ENCODE peak calls at places on chromosomes 16 and 17, in five cellular contexts. X is K562, W is GM12878, U is SK-N-SH, H is HCT116. Z is an unnamed sample.
A peak's percentile ranks its signal among the peaks of the same experiment; 100 is the strongest.

GRCh38 chr17:75679706-75680201 is 12.6 kb downstream of the SAP30BP start:
- DNase-seq in H (no peak), X (no peak), U (no peak), W (no peak), Z (no peak)

GRCh38 chr17:15945493-15946209 is 721 bp downstream of the ADORA2B start:
- DNase-seq in W (no peak), H (no peak), X (peak; percentile 65), U (peak; percentile 62), Z (no peak)

GRCh38 chr17:2980211-2980903 is 83.0 kb downstream of the OR1D5 start:
- DNase-seq in X (no peak), U (no peak), H (no peak), W (no peak), Z (no peak)

GRCh38 chr17:6596511-6596910 is 40.2 kb upstream of the PITPNM3 start:
- DNase-seq in X (no peak), U (no peak), W (no peak), H (no peak), Z (no peak)

GRCh38 chr17:69406906-69407305 is 7.6 kb upstream of the MAP2K6 start:
- DNase-seq in X (no peak), U (no peak), W (no peak), H (no peak), Z (no peak)

GRCh38 chr17:53971361-53971760 is 148.6 kb downstream of the KIF2B start:
- DNase-seq in W (no peak), H (no peak), U (no peak), X (no peak), Z (no peak)

GRCh38 chr16:88535181-88535856 is 34.9 kb upstream of the ZC3H18 start:
- DNase-seq in U (no peak), H (no peak), X (no peak), W (no peak), Z (no peak)

GRCh38 chr16:63467513-63467912 is 1431.3 kb upstream of the CDH8 start:
- DNase-seq in X (no peak), U (no peak), W (no peak), H (no peak), Z (no peak)

GRCh38 chr16:87339086-87339723 is 22.0 kb upstream of the C16orf95 start:
- DNase-seq in H (no peak), W (no peak), X (no peak), U (no peak), Z (no peak)

GRCh38 chr16:29678691-29679267 is at the start of gene QPRT:
- DNase-seq in W (no peak), H (no peak), U (peak; percentile 91), X (peak; percentile 86), Z (peak; percentile 85)

GRCh38 chr17:79074650-79075432 is at the start of gene ENGASE:
- DNase-seq in X (peak; percentile 97), U (peak; percentile 100), H (peak; percentile 92), W (peak; percentile 47), Z (peak; percentile 88)

GRCh38 chr16:56120447-56121155 is 70.7 kb upstream of the GNAO1 start:
- DNase-seq in W (no peak), H (no peak), U (peak; percentile 28), X (no peak), Z (no peak)

GRCh38 chr17:7833795-7834553 is at the start of gene KDM6B:
- DNase-seq in X (peak; percentile 81), W (no peak), U (peak; percentile 89), H (peak; percentile 80), Z (peak; percentile 83)

GRCh38 chr17:43720311-43721060 is 38.1 kb downstream of the SOST start:
- DNase-seq in U (peak; percentile 93), H (no peak), X (peak; percentile 65), W (no peak), Z (peak; percentile 41)

GRCh38 chr16:9077001-9077809 is 14.2 kb upstream of the HAPSTR1 start:
- DNase-seq in W (no peak), X (peak; percentile 23), U (peak; percentile 37), H (peak; percentile 47), Z (peak; percentile 31)

GRCh38 chr17:57832299-57832698 is 17.5 kb downstream of the MRPS23 start:
- DNase-seq in W (no peak), X (no peak), U (no peak), H (no peak), Z (no peak)

GRCh38 chr16:11470676-11471415 is 115.9 kb downstream of the LITAF start:
- DNase-seq in H (no peak), U (peak; percentile 14), W (no peak), X (no peak), Z (no peak)

GRCh38 chr16:88512728-88513674 is 57.2 kb upstream of the ZC3H18 start:
- DNase-seq in H (no peak), U (peak; percentile 96), W (no peak), X (no peak), Z (no peak)

GRCh38 chr16:84529607-84530006 is 25.1 kb upstream of the MEAK7 start:
- DNase-seq in H (no peak), U (no peak), X (no peak), W (no peak), Z (no peak)

GRCh38 chr16:84530590-84530989 is 26.1 kb upstream of the MEAK7 start:
- DNase-seq in W (no peak), U (no peak), X (no peak), H (no peak), Z (no peak)

GRCh38 chr16:84534815-84535214 is 30.4 kb upstream of the MEAK7 start:
- DNase-seq in U (no peak), X (no peak), W (no peak), H (no peak), Z (no peak)

GRCh38 chr16:84532855-84533486 is 28.5 kb upstream of the MEAK7 start:
- DNase-seq in X (no peak), W (no peak), U (no peak), H (no peak), Z (no peak)

GRCh38 chr16:84532299-84532724 is 27.9 kb upstream of the MEAK7 start:
- DNase-seq in H (no peak), U (no peak), X (no peak), W (no peak), Z (peak; percentile 56)
- TF ChIP-seq ZBTB33 in H (no peak), U (no peak), X (no peak), W (no peak), Z (no peak)

DNA sequence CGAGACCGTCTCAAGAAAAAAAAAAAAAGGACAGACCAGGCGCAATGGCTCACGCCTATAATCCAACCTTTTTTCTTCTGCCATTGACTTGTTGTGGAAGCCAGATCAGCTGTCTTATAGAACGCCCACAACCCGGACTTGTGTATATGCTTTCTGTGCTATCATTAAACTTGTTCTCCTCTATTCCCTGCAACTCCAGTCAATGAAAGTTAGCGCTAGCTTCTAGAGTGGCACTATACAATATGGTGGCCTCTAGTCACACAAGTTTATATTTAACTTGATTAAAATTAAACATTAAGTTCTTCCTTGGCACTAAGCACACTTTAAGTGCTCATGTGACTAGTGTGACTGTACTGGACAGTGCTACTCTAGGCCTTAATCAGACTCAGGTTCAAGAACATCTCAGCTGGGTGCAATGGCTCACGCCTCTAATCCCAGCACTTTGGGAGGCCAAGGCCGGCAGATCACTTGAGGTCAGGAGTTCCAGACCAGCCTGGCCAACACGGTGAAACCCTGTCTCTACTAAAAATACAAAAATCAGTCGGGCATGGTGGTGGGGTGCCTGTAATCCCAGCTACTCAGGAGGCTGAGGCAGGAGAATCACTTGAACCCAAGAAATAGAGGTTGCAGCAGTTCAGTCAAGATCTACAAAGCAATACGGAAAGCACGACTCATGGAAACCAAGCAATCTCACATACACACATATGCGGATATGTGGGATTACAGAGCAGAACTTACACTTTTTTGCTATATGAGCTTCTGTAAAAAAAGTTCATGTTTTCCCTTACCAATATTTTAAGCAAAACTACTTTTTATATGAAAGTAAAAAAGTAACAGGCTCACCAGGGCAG is 18.8 kb upstream of the GLG1 start:
- DNase-seq in W (no peak), U (no peak), X (no peak), H (no peak), Z (no peak)
- TF ChIP-seq ZBTB33 in W (no peak), U (no peak), X (no peak), H (no peak), Z (no peak)

GRCh38 chr17:77095461-77095860 is 45.3 kb upstream of the SEC14L1 start:
- DNase-seq in U (no peak), W (no peak), X (no peak), H (no peak), Z (no peak)

GRCh38 chr17:77097772-77098171 is 43.0 kb upstream of the SEC14L1 start:
- DNase-seq in X (no peak), H (no peak), W (no peak), U (no peak), Z (no peak)

GRCh38 chr17:77098884-77099545 is 41.8 kb upstream of the SEC14L1 start:
- DNase-seq in W (no peak), X (no peak), H (no peak), U (no peak), Z (peak; percentile 57)

GRCh38 chr17:77100009-77100408 is 40.8 kb upstream of the SEC14L1 start:
- DNase-seq in U (no peak), W (no peak), X (no peak), H (no peak), Z (no peak)

GRCh38 chr17:77096570-77097214 is 44.1 kb upstream of the SEC14L1 start:
- DNase-seq in W (no peak), U (peak; percentile 50), H (peak; percentile 28), X (no peak), Z (peak; percentile 41)
- TF ChIP-seq ZBTB33 in W (no peak), U (no peak), H (no peak), X (no peak), Z (no peak)

GRCh38 chr16:27386674-27387073 is 15.3 kb upstream of the IL21R start:
- DNase-seq in W (no peak), U (no peak), H (no peak), X (no peak), Z (no peak)
- TF ChIP-seq ZBTB33 in W (no peak), U (no peak), H (no peak), X (no peak), Z (no peak)

DNA sequence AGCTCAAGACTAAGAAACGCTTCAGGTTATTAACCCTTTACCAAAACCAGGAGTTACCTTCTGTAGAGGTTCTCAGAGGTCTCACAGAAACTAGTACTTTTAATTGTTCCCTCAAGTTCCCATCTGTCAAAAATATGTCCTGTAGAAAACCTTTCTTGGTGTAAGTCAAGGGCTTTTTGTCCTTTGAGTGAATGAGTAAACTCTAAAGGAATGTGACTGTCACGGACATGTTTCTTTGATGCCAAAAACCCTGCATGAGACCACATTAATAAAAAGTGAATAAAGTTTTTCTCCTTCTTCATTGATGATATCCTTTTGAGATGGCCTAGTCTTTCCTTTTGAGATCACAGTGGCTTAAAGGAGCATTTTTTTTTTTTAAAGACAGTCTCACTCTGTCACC is 102.9 kb downstream of the NLK start:
- DNase-seq in U (no peak), X (no peak), H (peak; percentile 7), W (no peak), Z (no peak)
- TF ChIP-seq ZBTB33 in U (no peak), X (no peak), H (no peak), W (no peak), Z (no peak)

GRCh38 chr16:61887903-61888302 is 148.3 kb downstream of the CDH8 start:
- DNase-seq in X (no peak), W (peak; percentile 19), U (no peak), H (no peak), Z (no peak)
- TF ChIP-seq ZBTB33 in X (no peak), W (no peak), U (no peak), H (no peak), Z (no peak)

Z was measured in HepG2.